ENCODE peak calls at places on chromosomes 7 and 10, in four cellular contexts. J is sigmoid colon, M is GM12878, A is tibial nerve. L is an unnamed sample.

GRCh38 chr7:142797799-142798377 is 27.1 kb downstream of the PRSS2 start:
- DNase-seq in J (no peak), A (no peak), M (no peak), L (no peak)

GRCh38 chr7:5382281-5383041 is 41.2 kb downstream of the TNRC18 start:
- DNase-seq in J (peak), A (peak), M (no peak), L (no peak)

GRCh38 chr10:132452216-132452650 is 55.2 kb downstream of the PWWP2B start:
- DNase-seq in A (no peak), J (no peak), M (no peak), L (peak)

GRCh38 chr7:50265968-50266694 is 38.4 kb upstream of the IKZF1 start:
- DNase-seq in M (no peak), A (no peak), J (no peak), L (no peak)

GRCh38 chr10:71638577-71639411 is 80.8 kb downstream of the C10orf105 start:
- DNase-seq in A (no peak), J (no peak), M (no peak), L (peak)

GRCh38 chr10:17009228-17009700 is 120.3 kb downstream of the CUBN start:
- DNase-seq in J (no peak), A (no peak), M (no peak), L (no peak)

GRCh38 chr10:132679217-132679595 is 106.7 kb downstream of the NKX6-2 start:
- DNase-seq in A (no peak), M (no peak), J (peak), L (peak)

GRCh38 chr7:106392565-106392964 is 107.8 kb upstream of the NAMPT start:
- DNase-seq in M (no peak), A (no peak), J (no peak), L (no peak)

GRCh38 chr7:81776972-81777371 is 7.1 kb upstream of the HGF start:
- DNase-seq in M (no peak), J (no peak), A (no peak), L (no peak)

GRCh38 chr10:67107670-67108069 is 181.8 kb downstream of the LRRTM3 start:
- DNase-seq in M (no peak), J (peak), A (no peak), L (peak)

GRCh38 chr10:8133146-8133545 is 78.7 kb downstream of the GATA3 start:
- DNase-seq in M (peak), J (no peak), A (no peak), L (no peak)

GRCh38 chr7:141280100-141280499 is 206.2 kb downstream of the TMEM178B start:
- DNase-seq in M (no peak), A (no peak), J (no peak), L (no peak)

GRCh38 chr7:132176719-132177118 is 399.6 kb downstream of the PLXNA4 start:
- DNase-seq in J (no peak), M (no peak), A (no peak), L (peak)

GRCh38 chr7:28484276-28484675 is 72.0 kb downstream of the CREB5 start:
- DNase-seq in M (no peak), J (no peak), A (no peak), L (no peak)

GRCh38 chr7:82481499-82482097 is 38.0 kb upstream of the CACNA2D1 start:
- DNase-seq in J (no peak), M (peak), A (no peak), L (no peak)

GRCh38 chr7:116152276-116152675 is 58.1 kb upstream of the TES start:
- DNase-seq in J (no peak), M (no peak), A (no peak), L (no peak)

GRCh38 chr10:128062837-128063563 is 63.2 kb downstream of the MKI67 start:
- DNase-seq in J (no peak), M (peak), A (no peak), L (peak)

GRCh38 chr7:80593869-80594587 is 44.4 kb upstream of the CD36 start:
- DNase-seq in M (no peak), J (no peak), A (no peak), L (no peak)

GRCh38 chr10:80599424-80599847 is 61.7 kb downstream of the SH2D4B start:
- DNase-seq in A (no peak), J (peak), M (peak), L (peak)

GRCh38 chr7:46291601-46292150 is 370.6 kb upstream of the IGFBP3 start:
- DNase-seq in J (no peak), M (peak), A (peak), L (no peak)

GRCh38 chr10:4141471-4141870 is 356.5 kb upstream of the KLF6 start:
- DNase-seq in A (no peak), M (no peak), J (no peak), L (no peak)

GRCh38 chr10:124296813-124297788 is 121.6 kb downstream of the OAT start:
- DNase-seq in J (no peak), M (no peak), A (no peak), L (no peak)

GRCh38 chr10:107032700-107033401 is 131.7 kb downstream of the SORCS1 start:
- DNase-seq in M (no peak), J (no peak), A (no peak), L (no peak)

GRCh38 chr7:51455948-51456347 is 139.3 kb upstream of the COBL start:
- DNase-seq in A (no peak), M (no peak), J (no peak), L (no peak)

GRCh38 chr10:48501806-48502771 is 102.8 kb downstream of the ARHGAP22 start:
- DNase-seq in J (peak), M (peak), A (no peak), L (no peak)

GRCh38 chr7:47939425-47940036 is 8.7 kb downstream of the PKD1L1 start:
- DNase-seq in J (no peak), A (no peak), M (no peak), L (peak)

GRCh38 chr10:90847436-90847835 is 10.4 kb downstream of the HTR7 start:
- DNase-seq in A (no peak), M (no peak), J (no peak), L (no peak)

GRCh38 chr7:38681882-38682281 is 50.7 kb upstream of the AMPH start:
- DNase-seq in M (no peak), A (no peak), J (no peak), L (no peak)

GRCh38 chr10:28715757-28716156 is 38.4 kb downstream of the BAMBI start:
- DNase-seq in J (no peak), A (no peak), M (no peak), L (no peak)

GRCh38 chr7:20220293-20220755 is 3.1 kb upstream of the MACC1 start:
- DNase-seq in M (no peak), A (no peak), J (no peak), L (no peak)

GRCh38 chr10:59880019-59880717 is 26.2 kb downstream of the CCDC6 start:
- DNase-seq in A (no peak), M (no peak), J (no peak), L (no peak)

GRCh38 chr7:140403878-140404564 is at the start of gene RAB19:
- DNase-seq in M (no peak), A (no peak), J (no peak), L (peak)

GRCh38 chr10:45425628-45426563 is 51.9 kb downstream of the ALOX5 start:
- DNase-seq in A (no peak), M (no peak), J (no peak), L (peak)

GRCh38 chr7:117458977-117459583 is 20.7 kb upstream of the CFTR start:
- DNase-seq in M (no peak), A (no peak), J (no peak), L (no peak)

GRCh38 chr10:120850911-120851865 is at the start of gene WDR11:
- DNase-seq in A (peak), J (peak), M (peak), L (peak)

GRCh38 chr7:23469150-23469960 is 936 bp downstream of the IGF2BP3 start:
- DNase-seq in M (no peak), A (no peak), J (no peak), L (peak)

GRCh38 chr10:23396695-23397094 is 42.2 kb upstream of the OTUD1 start:
- DNase-seq in J (no peak), A (no peak), M (no peak), L (no peak)

GRCh38 chr7:22302951-22303423 is 54.0 kb downstream of the RAPGEF5 start:
- DNase-seq in J (no peak), A (no peak), M (no peak), L (no peak)

GRCh38 chr10:46552526-46553237 is 3.8 kb downstream of the GPRIN2 start:
- DNase-seq in J (peak), A (peak), M (no peak), L (peak)

GRCh38 chr7:82699773-82700186 is 256.2 kb upstream of the CACNA2D1 start:
- DNase-seq in M (no peak), A (no peak), J (no peak), L (no peak)

GRCh38 chr10:57818522-57818921 is 449.2 kb downstream of the IPMK start:
- DNase-seq in J (no peak), A (no peak), M (no peak), L (no peak)
- TF ChIP-seq POLR2A in J (no peak), A (no peak), M (no peak), L (no peak)

DNA sequence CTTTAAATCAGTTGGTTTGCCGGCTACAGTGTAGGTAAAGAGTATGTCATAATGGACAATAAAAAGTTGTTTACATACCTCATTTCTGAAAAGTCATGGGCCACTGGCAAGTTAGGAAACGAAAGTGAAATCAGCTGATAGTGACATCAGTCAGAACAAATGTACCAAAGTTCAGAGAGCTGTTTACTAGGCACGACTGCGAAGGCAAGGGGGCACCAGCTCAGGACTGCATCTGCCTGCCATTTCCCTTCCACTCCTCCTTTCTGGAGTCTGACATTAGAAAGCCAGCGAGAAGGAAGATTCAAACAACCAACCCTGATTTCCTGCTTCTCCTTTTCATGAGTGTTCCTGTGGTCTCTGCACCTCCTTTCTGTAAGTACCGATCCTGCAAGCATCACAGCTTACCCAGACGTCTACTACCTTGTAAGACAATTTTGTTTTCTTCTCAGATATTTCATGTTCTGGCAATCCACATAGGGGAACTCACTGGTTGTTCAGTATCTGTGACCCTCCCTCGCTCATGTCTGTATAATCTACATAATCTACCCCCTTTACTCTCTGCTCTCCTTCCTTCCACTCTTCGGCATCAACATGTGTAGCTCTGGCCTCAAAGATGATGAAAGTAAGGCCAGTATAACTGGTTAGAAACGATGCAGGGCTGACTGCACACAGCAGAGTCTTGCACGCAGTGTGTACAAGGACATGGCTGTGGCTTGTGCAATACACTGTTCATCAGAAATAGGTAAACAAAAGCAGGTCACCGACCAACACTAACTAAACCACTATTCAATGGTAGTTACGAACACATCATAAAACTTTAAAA is at the start of gene TMEM140:
- DNase-seq in M (peak), J (no peak), A (peak), L (peak)
- TF ChIP-seq POLR2A in M (peak), J (peak), A (peak), L (peak)

DNA sequence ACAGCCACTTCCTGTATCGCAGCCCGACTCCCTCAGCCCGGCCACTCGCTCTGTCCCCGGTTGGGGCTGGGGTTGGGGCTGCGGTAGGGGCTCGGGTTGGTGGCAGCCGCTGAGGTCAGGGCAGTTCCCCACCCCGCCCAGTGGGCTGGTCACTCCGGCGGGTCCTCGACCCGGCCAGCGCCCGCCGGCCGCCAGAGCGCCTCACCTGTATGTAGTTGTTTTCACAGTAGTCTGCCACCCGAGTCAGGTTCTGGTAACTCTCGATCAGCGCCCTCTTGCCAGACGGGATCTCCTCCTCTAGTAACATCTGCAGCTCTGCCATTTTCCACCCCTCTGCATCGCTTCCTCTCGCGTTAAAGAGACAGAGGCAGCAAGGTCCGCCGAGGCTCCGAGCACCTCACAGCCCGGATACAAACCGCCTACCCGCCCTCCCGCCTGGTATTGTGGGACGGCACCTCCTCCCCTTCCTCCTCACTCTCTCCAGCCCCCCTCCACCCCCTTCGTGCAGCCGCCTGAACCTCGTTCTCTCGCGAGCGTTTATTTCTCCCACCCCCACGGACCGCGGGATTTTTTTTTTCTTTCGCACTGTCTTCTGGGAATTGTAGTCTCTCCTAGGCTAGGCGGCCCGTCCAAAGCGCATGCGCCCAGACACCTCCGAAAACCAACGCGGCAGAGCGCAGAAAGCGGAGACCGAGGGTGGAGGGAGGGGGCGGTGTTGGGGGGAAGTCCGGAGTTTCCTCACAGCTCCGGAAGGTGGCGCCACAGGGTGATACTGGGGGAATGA is at the start of gene ABI1:
- DNase-seq in M (peak), A (peak), J (peak), L (peak)
- TF ChIP-seq POLR2A in M (peak), A (peak), J (peak), L (peak)

GRCh38 chr7:111560773-111561658 is 1.3 kb downstream of the IMMP2L start:
- DNase-seq in J (no peak), M (no peak), A (peak), L (no peak)
- TF ChIP-seq POLR2A in J (no peak), M (no peak), A (no peak), L (no peak)

DNA sequence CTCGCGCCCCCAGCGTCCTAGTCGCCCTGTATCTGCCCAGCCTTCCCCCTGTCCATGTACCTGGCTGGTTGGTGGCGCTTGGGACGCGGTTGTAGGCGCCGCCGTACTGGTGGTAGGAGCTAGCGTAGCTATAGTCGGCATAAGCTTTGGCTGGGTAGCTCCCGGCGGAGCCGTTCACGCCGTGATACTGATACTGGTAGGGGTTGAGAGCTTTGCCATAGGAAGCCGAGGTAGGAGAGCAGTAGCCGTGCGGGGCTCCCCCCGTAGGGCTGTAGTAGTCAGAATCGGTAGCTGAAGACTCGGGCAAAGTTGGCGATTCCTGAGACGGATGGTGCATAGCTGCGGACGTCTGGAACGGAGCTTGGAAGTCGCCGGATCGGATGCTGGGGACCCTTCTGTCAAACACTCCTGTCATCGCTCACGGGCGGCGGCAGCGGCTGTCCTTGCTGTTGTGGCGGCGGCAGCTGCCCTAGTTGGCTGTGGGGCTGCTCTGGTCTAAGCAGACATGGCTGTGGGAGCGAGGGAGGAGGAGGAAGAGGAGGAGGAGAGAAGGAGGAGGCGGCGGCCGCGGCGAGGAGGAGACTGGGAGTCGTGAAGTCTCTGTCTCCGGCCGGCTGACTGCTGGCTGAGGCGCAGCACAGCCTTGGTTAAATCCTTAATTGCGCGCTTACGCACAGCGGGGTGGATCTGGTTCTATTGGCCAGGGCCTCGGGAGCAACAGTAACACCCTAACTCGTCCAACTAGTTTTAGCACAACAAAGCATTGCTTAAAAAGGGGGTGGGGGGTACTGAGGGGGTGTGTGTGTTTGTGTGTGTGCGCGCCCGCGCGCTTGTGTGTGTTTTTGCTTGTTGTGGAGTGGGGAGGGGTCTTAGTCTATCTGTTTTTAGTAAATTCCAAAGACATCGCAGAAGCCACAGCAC is at the start of gene DLX5:
- DNase-seq in M (no peak), A (peak), J (no peak), L (no peak)
- TF ChIP-seq POLR2A in M (no peak), A (no peak), J (no peak), L (no peak)